ENCODE peak calls at places on chromosomes 11 and 22, in six cellular contexts. D is Peyer's patch, A is A549, Z is body of pancreas, V is sigmoid colon, M is heart left ventricle. P is an unnamed sample. For H3K9me3, the result is how much of the 10 kb centered on the place peaks cover.

GRCh38 chr11:99841885-99842284 is 821.1 kb downstream of the CNTN5 start:
- DNase-seq in D (no peak), A (no peak), Z (no peak), V (no peak), M (no peak), P (no peak)

GRCh38 chr11:91664521-91664920 is 560.1 kb upstream of the FAT3 start:
- DNase-seq in D (no peak), A (peak), Z (no peak), V (no peak), M (no peak), P (no peak)

GRCh38 chr11:72716291-72716690 is 35.9 kb downstream of the ARAP1 start:
- DNase-seq in D (no peak), A (no peak), Z (no peak), V (no peak), M (peak), P (no peak)

GRCh38 chr11:72307439-72307838 is 63.5 kb upstream of the PHOX2A start:
- DNase-seq in D (no peak), A (no peak), Z (no peak), V (no peak), M (no peak), P (no peak)

GRCh38 chr22:37638351-37639069 is 959 bp upstream of the SH3BP1 start:
- DNase-seq in D (peak), A (no peak), Z (no peak), V (no peak), M (no peak), P (peak)

GRCh38 chr11:13776134-13776815 is 107.8 kb downstream of the FAR1 start:
- DNase-seq in D (no peak), A (peak), Z (no peak), V (no peak), M (no peak), P (no peak)

GRCh38 chr11:132941024-132941646 is 591.2 kb downstream of the OPCML start:
- DNase-seq in D (no peak), A (no peak), Z (peak), V (no peak), M (no peak), P (no peak)

GRCh38 chr22:50306753-50307749 is at the start of gene PLXNB2:
- DNase-seq in D (peak), A (peak), Z (peak), V (peak), M (peak), P (no peak)

GRCh38 chr11:33478111-33478573 is 221.0 kb downstream of the HIPK3 start:
- DNase-seq in D (no peak), A (no peak), Z (no peak), V (no peak), M (no peak), P (no peak)

GRCh38 chr22:41471606-41472005 is 2.7 kb downstream of the ACO2 start:
- DNase-seq in D (no peak), A (no peak), Z (no peak), V (no peak), M (no peak), P (no peak)

GRCh38 chr11:17828311-17828751 is 93.8 kb downstream of the KCNC1 start:
- DNase-seq in D (no peak), A (no peak), Z (no peak), V (peak), M (peak), P (no peak)

DNA sequence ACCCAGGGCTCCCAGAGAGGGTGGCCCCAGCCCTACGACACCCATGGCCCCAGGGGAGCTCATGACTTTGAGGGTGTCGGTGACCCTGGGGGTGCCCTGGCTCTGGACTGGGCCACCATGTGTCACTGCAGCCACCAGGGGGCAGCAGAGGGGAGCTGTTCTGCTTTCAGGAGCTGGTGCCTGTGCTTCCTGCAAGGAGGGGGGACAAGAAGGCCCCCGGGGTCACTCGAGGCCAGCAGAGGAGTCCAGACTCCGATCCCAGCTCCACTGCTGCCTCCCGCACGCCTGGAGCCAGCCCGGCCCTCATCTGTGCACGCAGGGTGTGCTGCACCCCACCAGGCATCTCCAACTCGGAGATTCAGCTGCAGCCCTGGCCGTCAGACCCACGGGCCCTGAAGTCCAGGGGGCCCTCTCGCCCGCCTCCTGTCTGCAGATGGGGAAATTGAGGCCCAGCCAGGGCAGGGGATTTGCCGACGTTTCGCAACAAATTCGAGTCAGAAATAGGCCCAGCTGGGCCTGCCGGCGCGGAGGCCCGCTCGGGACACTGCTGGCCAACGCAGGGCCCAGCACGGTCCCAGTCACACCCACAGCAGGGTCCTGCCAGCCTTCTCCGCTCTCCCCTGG is 29.5 kb upstream of the WNT7B start:
- DNase-seq in D (peak), A (peak), Z (peak), V (peak), M (peak), P (peak)
- TF ChIP-seq POLR2A in D (no peak), A (no peak), Z (no peak), V (no peak), M (no peak), P (no peak)

GRCh38 chr22:21569459-21570161 is 2.1 kb downstream of the UBE2L3 start:
- DNase-seq in D (no peak), A (no peak), Z (no peak), V (no peak), M (no peak), P (no peak)
- H3K4me3 ChIP-seq in D (peak), A (peak), Z (no peak), V (no peak), M (no peak), P (peak)

GRCh38 chr11:114263510-114264170 is 32.6 kb upstream of the NNMT start:
- DNase-seq in D (no peak), A (no peak), Z (no peak), V (no peak), M (no peak), P (no peak)
- H3K9me3 ChIP-seq in D (under half), A (under half), Z (under half), V (under half), M (under half), P (under half)

DNA sequence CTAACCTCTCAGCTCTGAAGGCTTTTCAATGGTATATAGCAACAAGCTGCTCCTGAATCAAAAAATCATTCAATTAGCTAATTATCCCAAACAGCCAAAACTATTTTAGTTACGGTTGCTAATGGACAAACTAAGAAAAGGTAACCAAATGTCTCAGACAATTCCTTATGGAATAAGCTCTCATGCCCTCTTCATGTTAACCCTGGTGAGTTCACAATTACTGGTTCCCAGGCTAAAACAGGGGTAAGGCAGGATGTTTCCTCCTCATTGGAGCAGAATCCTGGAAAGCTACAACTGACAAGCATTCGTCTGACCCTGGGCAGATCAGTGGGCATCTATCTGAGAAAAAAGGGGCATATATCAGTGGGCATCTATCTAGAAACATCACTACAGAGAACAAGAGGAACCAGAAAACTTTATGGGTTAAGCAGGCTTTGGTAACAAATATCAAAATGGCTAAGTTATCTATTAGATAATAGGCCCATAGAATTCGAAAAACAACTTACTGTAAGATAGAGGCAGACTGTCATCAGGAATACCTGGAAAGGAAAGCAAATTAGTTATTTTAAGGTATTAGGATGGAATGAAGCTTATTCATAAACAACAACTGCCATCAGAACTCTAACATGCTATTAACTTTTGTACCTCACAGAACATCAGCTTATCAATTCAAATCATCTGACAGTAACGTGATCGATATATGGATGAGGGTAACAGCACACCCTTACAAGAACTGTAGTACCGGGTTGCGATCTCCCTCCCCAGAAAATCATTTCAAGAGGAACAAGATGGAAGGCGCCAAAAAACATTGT is 14.8 kb upstream of the WDR74 start:
- DNase-seq in D (no peak), A (no peak), Z (no peak), V (no peak), M (no peak), P (peak)
- TF ChIP-seq POLR2A in D (no peak), A (no peak), Z (no peak), V (no peak), M (no peak), P (no peak)